ENCODE peak calls at places on chromosomes 7 and 10, in seven cellular contexts. M is esophagus squamous epithelium, T is A549, H is stomach, Z is IMR-90, N is heart left ventricle, Q is body of pancreas. Y is an unnamed sample.
A peak's percentile ranks its signal among the peaks of the same experiment; 100 is the strongest.

GRCh38 chr7:94649313-94649924 is 6.5 kb downstream of the SGCE start:
- DNase-seq in M (no peak), H (no peak), T (no peak), Z (peak; percentile 2), N (no peak), Q (no peak), Y (no peak)

GRCh38 chr10:15169555-15170407 is 1.3 kb upstream of the NMT2 start:
- DNase-seq in M (no peak), Z (no peak), Q (peak; percentile 12), H (no peak), T (no peak), N (no peak), Y (no peak)

GRCh38 chr10:24701447-24701846 is 22.2 kb downstream of the ARHGAP21 start:
- DNase-seq in Z (no peak), M (no peak), H (no peak), N (no peak), T (no peak), Q (no peak), Y (no peak)

GRCh38 chr7:1742555-1743303 is 72.7 kb downstream of the ELFN1 start:
- DNase-seq in Q (peak; percentile 70), N (peak; percentile 77), M (no peak), T (no peak), Z (peak; percentile 14), H (peak; percentile 76), Y (peak; percentile 77)

GRCh38 chr10:126098216-126098561 is 201.8 kb downstream of the FANK1 start:
- DNase-seq in T (no peak), N (no peak), Z (no peak), H (no peak), M (no peak), Q (no peak), Y (no peak)

GRCh38 chr7:100407285-100408180 is 21.0 kb downstream of the ZCWPW1 start:
- DNase-seq in H (no peak), Z (peak; percentile 81), N (no peak), M (no peak), Q (peak; percentile 33), T (peak; percentile 72), Y (no peak)

GRCh38 chr7:148699024-148699771 is 495 bp downstream of the CUL1 start:
- DNase-seq in M (no peak), H (peak; percentile 57), Z (peak; percentile 45), Q (peak; percentile 58), T (peak; percentile 46), N (peak; percentile 86), Y (peak; percentile 51)

GRCh38 chr10:103765168-103765567 is 90.2 kb downstream of the SH3PXD2A start:
- DNase-seq in T (no peak), H (no peak), N (no peak), Q (no peak), M (no peak), Z (peak; percentile 92), Y (no peak)

GRCh38 chr10:69239816-69240434 is 19.8 kb downstream of the HKDC1 start:
- DNase-seq in M (no peak), N (no peak), T (no peak), H (no peak), Q (no peak), Z (no peak), Y (no peak)

GRCh38 chr7:665251-665650 is 61.2 kb upstream of the DNAAF5 start:
- DNase-seq in N (no peak), H (no peak), T (no peak), Q (no peak), M (no peak), Z (peak; percentile 51), Y (no peak)

GRCh38 chr10:80276335-80276734 is 13.1 kb downstream of the MAT1A start:
- DNase-seq in T (no peak), M (no peak), N (no peak), Z (no peak), H (peak; percentile 23), Q (no peak), Y (no peak)

GRCh38 chr7:151249732-151250072 is 1.2 kb upstream of the SMARCD3 start:
- DNase-seq in Q (peak; percentile 75), N (peak; percentile 71), T (peak; percentile 60), H (peak; percentile 72), M (no peak), Z (peak; percentile 39), Y (peak; percentile 48)

GRCh38 chr7:86148501-86148900 is 495.2 kb upstream of the GRM3 start:
- DNase-seq in Z (no peak), H (no peak), N (no peak), T (no peak), M (no peak), Q (no peak), Y (no peak)

GRCh38 chr10:33893502-33893901 is 559.0 kb upstream of the NRP1 start:
- DNase-seq in Q (no peak), Z (no peak), M (no peak), T (no peak), N (no peak), H (no peak), Y (no peak)

GRCh38 chr10:49568235-49568634 is 29.3 kb upstream of the ERCC6 start:
- DNase-seq in N (no peak), M (no peak), Z (peak; percentile 11), H (no peak), T (no peak), Q (no peak), Y (no peak)

GRCh38 chr10:16644146-16644545 is 122.5 kb upstream of the C1QL3 start:
- DNase-seq in Q (no peak), Z (peak; percentile 69), T (peak; percentile 9), H (no peak), N (no peak), M (no peak), Y (no peak)

GRCh38 chr7:151439855-151440798 is at the start of gene CRYGN:
- DNase-seq in N (no peak), Z (no peak), Q (no peak), M (no peak), T (no peak), H (no peak), Y (no peak)

GRCh38 chr10:5364916-5365434 is at the start of gene UCN3:
- DNase-seq in Q (no peak), T (no peak), H (no peak), N (no peak), M (no peak), Z (no peak), Y (no peak)
- H3K4me3 ChIP-seq in Q (no peak within 1 kb of the TSS), T (no peak within 1 kb of the TSS), H (no peak within 1 kb of the TSS), N (no peak within 1 kb of the TSS), M (no peak within 1 kb of the TSS), Z (no peak within 1 kb of the TSS), Y (peak within 1 kb of the TSS; percentile 19)

GRCh38 chr10:93386496-93387369 is 95.4 kb downstream of the MYOF start:
- DNase-seq in M (no peak), T (no peak), Z (no peak), N (no peak), Q (no peak), H (no peak), Y (no peak)

GRCh38 chr10:93380043-93380565 is 102.0 kb downstream of the MYOF start:
- DNase-seq in Q (no peak), T (no peak), Z (no peak), H (no peak), M (no peak), N (no peak), Y (no peak)

GRCh38 chr10:93379366-93380042 is 102.6 kb downstream of the MYOF start:
- DNase-seq in Z (peak; percentile 86), T (no peak), H (no peak), N (no peak), M (no peak), Q (no peak), Y (no peak)

GRCh38 chr10:93384006-93384405 is 98.1 kb downstream of the MYOF start:
- DNase-seq in H (no peak), Z (no peak), T (peak; percentile 40), N (no peak), Q (no peak), M (no peak), Y (no peak)

GRCh38 chr10:93383562-93383981 is 98.6 kb downstream of the MYOF start:
- DNase-seq in T (no peak), N (no peak), H (no peak), Q (no peak), M (no peak), Z (peak; percentile 98), Y (no peak)
- H3K27ac ChIP-seq in T (peak overlapping the region; percentile 69), N (no peak overlapping the region), H (peak overlapping the region; percentile 55), Q (no peak overlapping the region), M (peak overlapping the region; percentile 72), Z (peak overlapping the region; percentile 92), Y (peak overlapping the region; percentile 60)

GRCh38 chr10:8060010-8060703 is 5.7 kb downstream of the GATA3 start:
- DNase-seq in N (no peak), H (no peak), T (no peak), M (no peak), Z (peak; percentile 25), Q (no peak), Y (no peak)
- TF ChIP-seq POLR2A in N (no peak), H (no peak), T (no peak), M (no peak), Z (no peak), Q (no peak), Y (peak; percentile 27)

DNA sequence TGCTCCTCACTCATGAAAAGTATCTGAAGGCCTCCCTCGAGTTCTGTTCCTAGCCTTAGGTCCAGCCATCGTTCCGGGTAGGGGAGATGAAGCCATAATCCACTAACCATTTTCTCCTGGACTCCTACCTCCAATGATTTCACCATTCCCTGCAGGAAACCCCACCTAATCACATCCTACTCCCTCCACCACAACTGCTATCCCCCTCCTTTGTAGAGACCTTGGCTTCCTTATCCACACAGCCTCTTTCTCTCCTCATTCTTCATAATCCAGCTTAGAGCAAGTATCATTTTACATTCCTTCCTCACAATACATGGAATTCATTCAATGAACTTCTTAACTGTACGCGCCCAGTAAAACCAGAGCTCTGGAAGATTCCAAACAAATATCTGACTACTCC is 18.7 kb downstream of the HNRNPF start:
- DNase-seq in Q (no peak), M (no peak), N (no peak), H (no peak), Z (no peak), T (no peak), Y (no peak)
- H3K4me3 ChIP-seq in Q (no peak overlapping the region), M (no peak overlapping the region), N (no peak overlapping the region), H (no peak overlapping the region), Z (no peak overlapping the region), T (no peak overlapping the region), Y (no peak overlapping the region)